ENCODE peak calls at places on chromosome 18, in four cellular contexts. L is pons; A is activated CD4-positive, alpha-beta T cell treated with anti-CD3 and anti-CD28 coated beads for 24 hours; Y is AG09319. T is an unnamed sample.
A peak's percentile ranks its signal among the peaks of the same experiment; 100 is the strongest.

GRCh38 chr18:2171840-2172625 is 399.3 kb downstream of the METTL4 start:
- DNase-seq in L (no peak), A (no peak), Y (no peak), T (no peak)

GRCh38 chr18:76672627-76673026 is 149.7 kb upstream of the ZNF236 start:
- DNase-seq in L (no peak), A (no peak), Y (no peak), T (no peak)

GRCh38 chr18:62669225-62669624 is 46.1 kb upstream of the PHLPP1 start:
- DNase-seq in L (no peak), A (no peak), Y (no peak), T (no peak)

GRCh38 chr18:70047931-70048603 is 100.4 kb upstream of the CD226 start:
- DNase-seq in L (no peak), A (no peak), Y (peak; percentile 1), T (no peak)

GRCh38 chr18:56709463-56709862 is 58.3 kb downstream of the WDR7 start:
- DNase-seq in L (peak; percentile 22), A (peak; percentile 17), Y (peak; percentile 28), T (no peak)

GRCh38 chr18:48792141-48792540 is 158.6 kb downstream of the SMAD7 start:
- DNase-seq in L (no peak), A (no peak), Y (no peak), T (peak; percentile 50)

GRCh38 chr18:74895686-74896085 is 298.0 kb downstream of the ZNF407 start:
- DNase-seq in L (peak; percentile 80), A (no peak), Y (no peak), T (no peak)

GRCh38 chr18:54983041-54983686 is 23.9 kb upstream of the CCDC68 start:
- DNase-seq in L (peak; percentile 49), A (no peak), Y (peak; percentile 34), T (no peak)

GRCh38 chr18:7626175-7626921 is 59.2 kb downstream of the PTPRM start:
- DNase-seq in L (no peak), A (no peak), Y (no peak), T (no peak)

GRCh38 chr18:76252880-76253279 is 242.2 kb downstream of the ZNF516 start:
- DNase-seq in L (peak; percentile 40), A (no peak), Y (no peak), T (no peak)

GRCh38 chr18:23810396-23810795 is 121.1 kb downstream of the LAMA3 start:
- DNase-seq in L (no peak), A (no peak), Y (no peak), T (no peak)

GRCh38 chr18:70329076-70329475 is 40.2 kb downstream of the SOCS6 start:
- DNase-seq in L (no peak), A (no peak), Y (no peak), T (no peak)

GRCh38 chr18:49858309-49859005 is 45.1 kb upstream of the ACAA2 start:
- DNase-seq in L (peak; percentile 52), A (peak; percentile 33), Y (peak; percentile 27), T (peak; percentile 79)

GRCh38 chr18:36613069-36613468 is 215.7 kb downstream of the TPGS2 start:
- DNase-seq in L (no peak), A (no peak), Y (no peak), T (no peak)

GRCh38 chr18:59041819-59042476 is 97.7 kb upstream of the SEC11C start:
- DNase-seq in L (peak; percentile 78), A (no peak), Y (no peak), T (no peak)

GRCh38 chr18:45920367-45920766 is 46.8 kb downstream of the EPG5 start:
- DNase-seq in L (peak; percentile 67), A (no peak), Y (peak; percentile 74), T (peak; percentile 72)

GRCh38 chr18:32298289-32298688 is 108.5 kb downstream of the MEP1B start:
- DNase-seq in L (no peak), A (no peak), Y (peak; percentile 51), T (no peak)

GRCh38 chr18:54671291-54671881 is 80.3 kb downstream of the DYNAP start:
- DNase-seq in L (peak; percentile 55), A (no peak), Y (no peak), T (no peak)

GRCh38 chr18:33116376-33116775 is 324.1 kb downstream of the CCDC178 start:
- DNase-seq in L (no peak), A (no peak), Y (no peak), T (no peak)

GRCh38 chr18:22628795-22629194 is 211.1 kb upstream of the CTAGE1 start:
- DNase-seq in L (no peak), A (no peak), Y (no peak), T (no peak)

GRCh38 chr18:45976581-45977373 is 9.6 kb upstream of the EPG5 start:
- DNase-seq in L (no peak), A (no peak), Y (no peak), T (no peak)

GRCh38 chr18:4843771-4844170 is 353.3 kb downstream of the AKAIN1 start:
- DNase-seq in L (no peak), A (no peak), Y (no peak), T (no peak)

GRCh38 chr18:51029378-51029693 is 677 bp upstream of the SMAD4 start:
- DNase-seq in L (no peak), A (no peak), Y (no peak), T (no peak)

GRCh38 chr18:5909130-5909529 is 13.8 kb upstream of the TMEM200C start:
- DNase-seq in L (no peak), A (no peak), Y (no peak), T (no peak)

GRCh38 chr18:3261393-3262233 is at the start of gene MYL12B:
- DNase-seq in L (peak; percentile 65), A (peak; percentile 54), Y (no peak), T (peak; percentile 84)

GRCh38 chr18:24734058-24734457 is 273.6 kb downstream of the HRH4 start:
- DNase-seq in L (peak; percentile 55), A (no peak), Y (no peak), T (no peak)

GRCh38 chr18:69752737-69753380 is 194.8 kb downstream of the CD226 start:
- DNase-seq in L (no peak), A (no peak), Y (no peak), T (no peak)

GRCh38 chr18:34122724-34123334 is 101.9 kb downstream of the NOL4 start:
- DNase-seq in L (peak; percentile 73), A (no peak), Y (peak; percentile 1), T (no peak)

GRCh38 chr18:56789004-56789888 is 138.1 kb downstream of the WDR7 start:
- DNase-seq in L (no peak), A (no peak), Y (no peak), T (peak; percentile 58)

GRCh38 chr18:31489311-31489710 is 8.7 kb upstream of the DSG2 start:
- DNase-seq in L (no peak), A (no peak), Y (no peak), T (no peak)

GRCh38 chr18:12309683-12310198 is 1.7 kb downstream of the TUBB6 start:
- DNase-seq in L (no peak), A (no peak), Y (no peak), T (peak; percentile 50)

GRCh38 chr18:2459886-2460285 is 111.4 kb downstream of the METTL4 start:
- DNase-seq in L (no peak), A (no peak), Y (no peak), T (no peak)

GRCh38 chr18:59005266-59005665 is 134.4 kb upstream of the SEC11C start:
- DNase-seq in L (no peak), A (no peak), Y (no peak), T (peak; percentile 76)

GRCh38 chr18:57737661-57738060 is 65.5 kb downstream of the ATP8B1 start:
- DNase-seq in L (peak; percentile 27), A (no peak), Y (peak; percentile 91), T (peak; percentile 88)

GRCh38 chr18:9389706-9390105 is 55.1 kb downstream of the TWSG1 start:
- DNase-seq in L (no peak), A (no peak), Y (no peak), T (no peak)

GRCh38 chr18:47387864-47388263 is 136.4 kb upstream of the SKOR2 start:
- DNase-seq in L (no peak), A (no peak), Y (no peak), T (no peak)

GRCh38 chr18:28267878-28268625 is 91.1 kb upstream of the CDH2 start:
- DNase-seq in L (no peak), A (no peak), Y (no peak), T (no peak)

GRCh38 chr18:78699516-78699915 is 280.1 kb upstream of the SALL3 start:
- DNase-seq in L (no peak), A (no peak), Y (no peak), T (no peak)

GRCh38 chr18:55390898-55391297 is 197.1 kb downstream of the TCF4 start:
- DNase-seq in L (no peak), A (no peak), Y (no peak), T (no peak)

GRCh38 chr18:42477261-42477660 is 522.2 kb downstream of the PIK3C3 start:
- DNase-seq in L (no peak), A (no peak), Y (no peak), T (no peak)

T was measured in right atrium auricular region.